ENCODE peak calls at places on chromosomes 6 and 20, in four cellular contexts. Y, Z, H and M are unnamed samples.

GRCh38 chr6:65933390-65933789 is 226.4 kb upstream of the EYS start:
- DNase-seq in H (no peak), Z (no peak), Y (no peak), M (no peak)

GRCh38 chr6:43772571-43773049 is 2.6 kb downstream of the VEGFA start:
- DNase-seq in H (peak), Y (peak), Z (no peak), M (peak)

GRCh38 chr6:1227935-1228753 is 83.8 kb upstream of the FOXQ1 start:
- DNase-seq in H (no peak), Z (no peak), Y (peak), M (no peak)

GRCh38 chr20:64166712-64167615 is 2.7 kb downstream of the MYT1 start:
- DNase-seq in Y (no peak), Z (no peak), H (no peak), M (no peak)

GRCh38 chr20:63636752-63637633 is 10.1 kb upstream of the GMEB2 start:
- DNase-seq in Y (no peak), Z (no peak), H (no peak), M (no peak)

GRCh38 chr6:165864925-165865324 is 201.9 kb upstream of the PDE10A start:
- DNase-seq in Z (no peak), H (no peak), Y (no peak), M (no peak)

GRCh38 chr6:139977887-139978332 is 603.5 kb upstream of the CITED2 start:
- DNase-seq in Z (no peak), Y (no peak), H (no peak), M (peak)

GRCh38 chr6:96246563-96246962 is 230.8 kb downstream of the FUT9 start:
- DNase-seq in Z (no peak), Y (no peak), H (no peak), M (no peak)

GRCh38 chr20:62822239-62822787 is 5.5 kb downstream of the COL9A3 start:
- DNase-seq in Z (no peak), H (no peak), Y (no peak), M (no peak)

GRCh38 chr6:27091661-27092315 is 155.7 kb upstream of the PRSS16 start:
- DNase-seq in Z (peak), Y (no peak), H (no peak), M (no peak)

GRCh38 chr20:53678990-53679596 is 85.5 kb upstream of the ZNF217 start:
- DNase-seq in Z (no peak), H (no peak), Y (no peak), M (no peak)

GRCh38 chr6:123016431-123017110 is 20.5 kb downstream of the CLVS2 start:
- DNase-seq in Z (no peak), Y (no peak), H (no peak), M (peak)

GRCh38 chr20:53578492-53579222 is 15.0 kb downstream of the ZNF217 start:
- DNase-seq in Y (peak), Z (peak), H (peak), M (peak)

DNA sequence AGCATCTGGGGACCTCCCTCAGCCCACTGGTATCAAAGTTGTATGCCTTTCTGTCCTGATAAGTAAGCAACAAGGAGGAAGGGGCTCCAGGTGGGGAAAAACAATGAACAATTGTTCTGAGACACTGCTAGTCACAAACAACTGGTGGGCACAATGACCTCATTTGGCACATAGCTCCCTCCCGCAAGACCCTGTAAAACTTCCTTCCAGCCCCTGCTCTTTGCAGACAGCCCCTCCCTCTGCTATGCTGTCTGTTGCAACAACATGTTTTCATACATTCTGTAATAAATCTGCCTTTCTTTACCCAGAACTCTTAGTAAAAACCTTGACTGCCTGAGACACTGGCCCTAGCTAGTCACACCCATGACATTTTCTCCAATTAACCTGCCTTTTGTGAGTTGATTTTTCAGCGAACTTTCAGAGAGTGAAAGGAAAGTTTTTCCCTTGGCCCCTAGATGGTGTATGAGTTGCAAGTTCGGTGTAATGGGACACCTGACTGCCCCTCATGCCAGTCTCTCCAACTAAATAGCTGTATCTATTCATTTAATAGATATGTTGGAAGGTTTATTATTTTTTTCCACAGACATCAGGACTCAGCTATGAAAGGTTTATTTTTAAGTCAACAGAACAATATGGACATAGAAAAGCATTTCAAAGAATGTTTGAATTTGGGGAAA is 142.3 kb upstream of the SLC22A16 start:
- DNase-seq in H (no peak), Y (no peak), Z (no peak), M (no peak)
- TF ChIP-seq CTCF in H (peak), Y (no peak), Z (peak), M (no peak)

DNA sequence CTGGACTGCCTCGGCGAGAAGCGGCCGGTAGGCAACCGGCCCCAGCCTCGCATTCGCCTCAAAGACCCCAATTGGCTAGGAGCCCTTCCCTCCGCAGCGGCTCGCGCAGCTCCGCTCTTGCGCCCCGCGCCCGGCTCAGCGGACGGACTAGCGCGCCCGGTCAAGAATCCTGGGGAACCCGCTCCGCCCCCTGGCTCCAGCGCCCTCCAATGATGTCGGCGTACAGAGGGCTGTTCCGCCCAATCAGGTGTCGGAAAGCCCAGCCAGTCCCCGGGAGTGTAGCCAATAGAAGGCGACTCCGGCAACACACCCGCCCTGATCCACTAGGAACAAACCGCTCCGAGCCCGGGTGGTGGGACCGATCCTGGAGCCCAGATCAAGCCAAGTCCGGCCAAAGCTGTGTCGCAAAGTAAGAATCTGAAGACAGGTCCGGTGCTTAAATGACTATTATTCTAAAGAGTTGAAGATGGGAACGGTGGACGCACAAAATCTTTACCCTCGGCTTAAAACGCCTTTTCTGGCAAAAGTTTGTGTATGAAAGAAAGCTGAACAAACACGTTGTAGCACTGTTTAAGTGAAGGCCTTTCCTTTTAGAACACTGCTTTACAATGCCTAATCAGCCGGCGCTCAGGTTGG is 132.2 kb downstream of the OGFRL1 start:
- DNase-seq in Z (peak), H (peak), Y (peak), M (peak)
- H3K4me3 ChIP-seq in Z (peak), H (peak), Y (peak), M (peak)

GRCh38 chr6:109318328-109318876 is 63.9 kb downstream of the CD164 start:
- DNase-seq in Z (peak), Y (no peak), H (no peak), M (peak)
- TF ChIP-seq POLR2A in Z (no peak), Y (no peak), H (no peak), M (no peak)

GRCh38 chr6:158028421-158028820 is 46.8 kb downstream of the SYNJ2 start:
- DNase-seq in Y (no peak), Z (no peak), H (no peak), M (no peak)

GRCh38 chr6:158027590-158028285 is 46.1 kb downstream of the SYNJ2 start:
- DNase-seq in H (no peak), Z (no peak), Y (no peak), M (peak)

GRCh38 chr6:158026901-158027589 is 45.4 kb downstream of the SYNJ2 start:
- DNase-seq in Y (no peak), Z (no peak), H (no peak), M (no peak)

GRCh38 chr6:158024566-158025297 is 43.1 kb downstream of the SYNJ2 start:
- DNase-seq in Z (no peak), Y (no peak), H (no peak), M (no peak)

GRCh38 chr6:158026054-158026900 is 44.6 kb downstream of the SYNJ2 start:
- DNase-seq in Y (peak), Z (peak), H (peak), M (peak)
- TF ChIP-seq CTCF in Y (peak), Z (peak), H (peak), M (peak)